ENCODE peak calls at places on chromosomes 12 and 14, in four cellular contexts. F, R, L and P are unnamed samples.

GRCh38 chr14:51901475-51902024 is 41.1 kb downstream of the GNG2 start:
- DNase-seq in F (no peak), R (no peak), L (no peak), P (no peak)

GRCh38 chr14:104600141-104600643 is 4.4 kb downstream of the TMEM179 start:
- DNase-seq in F (no peak), R (no peak), L (no peak), P (peak)

GRCh38 chr12:11134300-11134699 is at the start of gene TAS2R30:
- DNase-seq in F (no peak), R (no peak), L (no peak), P (no peak)

GRCh38 chr14:21300892-21301291 is 21.0 kb downstream of the RPGRIP1 start:
- DNase-seq in F (peak), R (no peak), L (peak), P (peak)

GRCh38 chr12:49332441-49332861 is 4.5 kb downstream of the C1QL4 start:
- DNase-seq in F (no peak), R (no peak), L (no peak), P (no peak)

GRCh38 chr14:95530461-95531170 is 4.2 kb upstream of the GLRX5 start:
- DNase-seq in F (no peak), R (no peak), L (no peak), P (no peak)

GRCh38 chr14:63752449-63753169 is 24.7 kb upstream of the SGPP1 start:
- DNase-seq in F (no peak), R (peak), L (no peak), P (no peak)

GRCh38 chr12:1474059-1474537 is 120.3 kb downstream of the FBXL14 start:
- DNase-seq in F (no peak), R (no peak), L (peak), P (no peak)

GRCh38 chr12:8508912-8509841 is 4.1 kb upstream of the CLEC4D start:
- DNase-seq in F (no peak), R (no peak), L (no peak), P (no peak)

GRCh38 chr14:23409966-23410635 is 2.0 kb upstream of the MYH6 start:
- DNase-seq in F (no peak), R (no peak), L (no peak), P (no peak)

GRCh38 chr14:93042968-93043940 is 72.5 kb downstream of the ITPK1 start:
- DNase-seq in F (no peak), R (peak), L (no peak), P (peak)

GRCh38 chr12:54404061-54405004 is 14.7 kb downstream of the ITGA5 start:
- DNase-seq in F (no peak), R (peak), L (peak), P (no peak)

GRCh38 chr12:3253682-3254275 is 176.6 kb downstream of the TSPAN9 start:
- DNase-seq in F (no peak), R (no peak), L (no peak), P (no peak)

GRCh38 chr14:48341069-48341468 is 665.7 kb upstream of the MDGA2 start:
- DNase-seq in F (no peak), R (no peak), L (no peak), P (no peak)

GRCh38 chr12:43357141-43357540 is 194.9 kb downstream of the ADAMTS20 start:
- DNase-seq in F (no peak), R (no peak), L (no peak), P (no peak)

GRCh38 chr12:19185262-19185929 is 55.9 kb downstream of the PLEKHA5 start:
- DNase-seq in F (no peak), R (no peak), L (no peak), P (no peak)